ENCODE peak calls at places on chromosomes 16 and 17, in eight cellular contexts. F is AG09309, Q is HFF-Myc, U is GM12864, M is endothelial cell of umbilical vein, G is fibroblast of lung, Z is fibroblast of villous mesenchyme, X is uterus. R is an unnamed sample.

GRCh38 chr16:14560523-14560922 is 69.5 kb downstream of the PARN start:
- DNase-seq in F (no peak), Q (no peak), U (no peak), M (no peak), G (no peak), Z (no peak), X (no peak), R (no peak)

GRCh38 chr16:88924834-88925539 is 52.0 kb downstream of the CBFA2T3 start:
- DNase-seq in F (peak), Q (peak), U (no peak), M (peak), G (peak), Z (peak), X (peak), R (peak)

GRCh38 chr17:66951605-66951953 is 12.9 kb upstream of the CACNG4 start:
- DNase-seq in F (no peak), Q (no peak), U (no peak), M (no peak), G (no peak), Z (no peak), X (no peak), R (no peak)

GRCh38 chr16:23145186-23145585 is 4.1 kb downstream of the USP31 start:
- DNase-seq in F (no peak), Q (no peak), U (no peak), M (no peak), G (no peak), Z (no peak), X (peak), R (no peak)

GRCh38 chr16:1769402-1770300 is 1.7 kb downstream of the NME3 start:
- DNase-seq in F (no peak), Q (no peak), U (no peak), M (no peak), G (no peak), Z (no peak), X (no peak), R (no peak)

GRCh38 chr17:76682306-76682705 is 28.5 kb downstream of the MXRA7 start:
- DNase-seq in F (no peak), Q (no peak), U (no peak), M (no peak), G (peak), Z (peak), X (peak), R (no peak)

GRCh38 chr16:57377080-57377841 is 5.0 kb downstream of the CX3CL1 start:
- DNase-seq in F (no peak), Q (no peak), U (peak), M (no peak), G (no peak), Z (peak), X (no peak), R (no peak)

GRCh38 chr17:76935331-76935730 is 67.1 kb downstream of the MGAT5B start:
- DNase-seq in F (peak), Q (no peak), U (no peak), M (no peak), G (peak), Z (peak), X (no peak), R (no peak)

GRCh38 chr17:16001498-16001897 is 1.9 kb downstream of the TTC19 start:
- DNase-seq in F (no peak), Q (no peak), U (no peak), M (no peak), G (no peak), Z (no peak), X (no peak), R (no peak)

GRCh38 chr16:29909398-29909797 is 9.1 kb downstream of the ASPHD1 start:
- DNase-seq in F (no peak), Q (no peak), U (no peak), M (no peak), G (no peak), Z (peak), X (no peak), R (no peak)

GRCh38 chr17:75370288-75370687 is 35.2 kb downstream of the GRB2 start:
- DNase-seq in F (no peak), Q (no peak), U (no peak), M (no peak), G (no peak), Z (no peak), X (no peak), R (no peak)

GRCh38 chr16:51641191-51641765 is 490.2 kb upstream of the SALL1 start:
- DNase-seq in F (no peak), Q (no peak), U (no peak), M (no peak), G (no peak), Z (no peak), X (no peak), R (no peak)

GRCh38 chr16:67539271-67539670 is 10.6 kb downstream of the RIPOR1 start:
- DNase-seq in F (no peak), Q (no peak), U (no peak), M (no peak), G (no peak), Z (no peak), X (no peak), R (no peak)
- H3K4me3 ChIP-seq in F (no peak), Q (no peak), U (no peak), M (no peak), G (no peak), Z (no peak), X (no peak), R (no peak)

DNA sequence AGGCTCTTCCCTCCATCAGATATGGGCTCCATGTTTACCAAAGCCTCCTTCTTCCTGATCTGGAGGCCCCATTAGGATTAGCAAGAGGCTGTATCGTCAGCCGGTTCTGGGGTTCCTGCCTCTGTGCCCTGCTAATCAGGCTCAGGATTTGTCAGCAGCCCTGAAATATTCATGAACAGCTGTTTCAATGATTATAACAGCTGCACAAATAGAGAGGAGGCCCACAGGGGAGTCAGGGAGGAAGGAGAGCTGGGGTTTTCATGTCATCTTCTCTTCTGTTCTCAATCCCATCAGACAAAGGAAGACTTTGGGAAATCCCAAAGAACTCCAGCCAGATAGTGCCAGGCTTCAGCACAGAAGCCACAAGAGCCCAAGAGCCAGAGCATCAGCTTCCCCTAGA is 72.3 kb upstream of the MMP2 start:
- DNase-seq in F (no peak), Q (no peak), U (no peak), M (no peak), G (no peak), Z (no peak), X (no peak), R (no peak)
- TF ChIP-seq CTCF in F (no peak), Q (no peak), U (no peak), M (no peak), G (no peak), Z (no peak), X (no peak), R (no peak)

DNA sequence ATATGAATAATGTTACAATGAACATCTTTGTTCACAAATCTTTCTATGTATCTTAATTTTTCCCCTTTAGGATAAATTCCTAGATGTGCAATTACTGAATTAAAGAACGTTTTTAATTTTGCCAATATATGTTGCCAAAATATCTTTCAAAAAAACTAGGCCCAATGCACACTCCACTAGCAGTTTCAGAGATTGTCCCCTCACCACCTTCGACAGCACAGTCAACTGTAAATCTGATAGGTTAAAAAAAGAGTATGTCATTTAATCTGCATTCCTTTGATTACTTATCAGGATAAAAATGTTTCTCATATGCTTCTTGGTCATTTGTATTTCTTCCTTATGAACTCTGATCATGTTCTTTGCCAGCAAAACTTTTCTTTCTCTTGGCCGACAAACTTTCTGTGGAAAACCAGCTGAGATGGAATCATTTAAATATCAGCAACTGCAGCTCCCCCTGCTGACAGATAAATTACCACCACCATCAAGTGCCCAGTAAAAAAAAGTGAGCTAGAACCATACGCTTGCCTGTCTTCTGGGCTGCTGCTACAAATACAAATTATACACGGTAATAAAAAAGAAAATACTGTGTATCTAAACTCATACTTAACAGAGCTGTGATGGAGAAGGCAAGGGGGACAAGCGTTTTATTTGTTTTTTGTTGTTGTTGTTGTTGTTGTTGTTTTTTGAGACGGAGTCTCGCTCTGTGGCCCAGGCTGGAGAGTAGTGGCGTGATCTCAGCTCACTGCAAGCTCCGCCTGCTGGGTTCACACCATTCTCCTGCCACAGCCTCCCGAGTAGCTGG is 19.6 kb upstream of the KANSL1 start:
- DNase-seq in F (peak), Q (peak), U (peak), M (peak), G (peak), Z (peak), X (peak), R (peak)
- H3K4me3 ChIP-seq in F (no peak), Q (no peak), U (no peak), M (no peak), G (no peak), Z (no peak), X (no peak), R (no peak)

GRCh38 chr17:65043802-65044201 is 12.7 kb downstream of the GNA13 start:
- DNase-seq in F (no peak), Q (no peak), U (no peak), M (no peak), G (no peak), Z (no peak), X (no peak), R (no peak)
- TF ChIP-seq CTCF in F (no peak), Q (no peak), U (no peak), M (no peak), G (no peak), Z (no peak), X (no peak), R (no peak)

R was measured in AG04449.